ENCODE peak calls at places on chromosomes 6 and 20, in four cellular contexts. R, D, X and T are unnamed samples.

GRCh38 chr20:33445881-33446615 is 2.5 kb upstream of the SNTA1 start:
- DNase-seq in R (no peak), D (no peak), X (no peak), T (no peak)

GRCh38 chr6:79079425-79080130 is 1.5 kb upstream of the PHIP start:
- DNase-seq in R (no peak), D (no peak), X (no peak), T (no peak)

GRCh38 chr6:118876814-118877213 is 17.1 kb upstream of the ASF1A start:
- DNase-seq in R (no peak), D (no peak), X (no peak), T (no peak)

GRCh38 chr20:25553819-25554296 is 31.5 kb downstream of the NINL start:
- DNase-seq in R (peak; percentile 42), D (no peak), X (no peak), T (no peak)

GRCh38 chr20:49562341-49563014 is 5.5 kb downstream of the PTGIS start:
- DNase-seq in R (peak; percentile 91), D (peak; percentile 80), X (peak; percentile 86), T (peak; percentile 63)

GRCh38 chr20:22274330-22274729 is 310.0 kb downstream of the FOXA2 start:
- DNase-seq in R (no peak), D (no peak), X (no peak), T (no peak)

GRCh38 chr20:23656372-23656771 is 18.6 kb upstream of the CST3 start:
- DNase-seq in R (no peak), D (no peak), X (no peak), T (no peak)

GRCh38 chr20:11852801-11853200 is 64.9 kb upstream of the BTBD3 start:
- DNase-seq in R (no peak), D (no peak), X (no peak), T (no peak)

GRCh38 chr6:136085370-136086115 is 164.6 kb downstream of the MTFR2 start:
- DNase-seq in R (no peak), D (no peak), X (no peak), T (no peak)

GRCh38 chr6:30219244-30219643 is 6.0 kb upstream of the TRIM26 start:
- DNase-seq in R (peak; percentile 41), D (no peak), X (no peak), T (no peak)

GRCh38 chr6:112525749-112526148 is 178.6 kb downstream of the RFPL4B start:
- DNase-seq in R (no peak), D (no peak), X (no peak), T (no peak)

GRCh38 chr20:44659931-44660330 is 8.4 kb upstream of the ADA start:
- DNase-seq in R (no peak), D (no peak), X (no peak), T (no peak)

GRCh38 chr6:18329781-18330180 is 57.4 kb upstream of the RNF144B start:
- DNase-seq in R (no peak), D (no peak), X (no peak), T (no peak)

GRCh38 chr6:54621285-54621684 is 225.3 kb upstream of the FAM83B start:
- DNase-seq in R (no peak), D (no peak), X (no peak), T (no peak)

GRCh38 chr20:63325021-63325471 is 32.1 kb downstream of the COL20A1 start:
- DNase-seq in R (no peak), D (no peak), X (peak; percentile 8), T (peak; percentile 45)

GRCh38 chr20:50403565-50404418 is 106.4 kb upstream of the PTPN1 start:
- DNase-seq in R (no peak), D (no peak), X (no peak), T (peak; percentile 94)

GRCh38 chr6:17705428-17705777 is 1.3 kb downstream of the NUP153 start:
- DNase-seq in R (peak; percentile 73), D (peak; percentile 55), X (peak; percentile 50), T (no peak)

GRCh38 chr6:142537612-142538478 is 236.0 kb downstream of the ADGRG6 start:
- DNase-seq in R (no peak), D (no peak), X (no peak), T (no peak)

GRCh38 chr6:28710466-28711191 is 184.9 kb downstream of the GPX5 start:
- DNase-seq in R (no peak), D (no peak), X (no peak), T (no peak)

GRCh38 chr20:3071610-3072529 is at the start of gene OXT:
- DNase-seq in R (no peak), D (no peak), X (peak; percentile 51), T (no peak)

GRCh38 chr6:163634514-163635171 is 220.1 kb downstream of the QKI start:
- DNase-seq in R (no peak), D (peak; percentile 29), X (no peak), T (no peak)

GRCh38 chr6:54020311-54020710 is 90.9 kb upstream of the MLIP start:
- DNase-seq in R (no peak), D (no peak), X (no peak), T (no peak)

GRCh38 chr20:12171927-12172581 is 254.4 kb downstream of the BTBD3 start:
- DNase-seq in R (peak; percentile 23), D (peak; percentile 52), X (no peak), T (no peak)

GRCh38 chr20:34475979-34476736 is 40.1 kb upstream of the DYNLRB1 start:
- DNase-seq in R (peak; percentile 52), D (no peak), X (peak; percentile 57), T (peak; percentile 64)
- TF ChIP-seq CTCF in R (peak; percentile 79), D (no peak), X (peak; percentile 53), T (peak; percentile 78)

GRCh38 chr6:138229663-138230194 is 11.4 kb upstream of the PBOV1 start:
- DNase-seq in R (no peak), D (no peak), X (no peak), T (no peak)

GRCh38 chr6:138226011-138226410 is 7.7 kb upstream of the PBOV1 start:
- DNase-seq in R (no peak), D (no peak), X (no peak), T (no peak)

GRCh38 chr6:138226701-138227315 is 8.5 kb upstream of the PBOV1 start:
- DNase-seq in R (no peak), D (no peak), X (no peak), T (no peak)

GRCh38 chr6:138229072-138229471 is 10.8 kb upstream of the PBOV1 start:
- DNase-seq in R (no peak), D (no peak), X (no peak), T (no peak)

DNA sequence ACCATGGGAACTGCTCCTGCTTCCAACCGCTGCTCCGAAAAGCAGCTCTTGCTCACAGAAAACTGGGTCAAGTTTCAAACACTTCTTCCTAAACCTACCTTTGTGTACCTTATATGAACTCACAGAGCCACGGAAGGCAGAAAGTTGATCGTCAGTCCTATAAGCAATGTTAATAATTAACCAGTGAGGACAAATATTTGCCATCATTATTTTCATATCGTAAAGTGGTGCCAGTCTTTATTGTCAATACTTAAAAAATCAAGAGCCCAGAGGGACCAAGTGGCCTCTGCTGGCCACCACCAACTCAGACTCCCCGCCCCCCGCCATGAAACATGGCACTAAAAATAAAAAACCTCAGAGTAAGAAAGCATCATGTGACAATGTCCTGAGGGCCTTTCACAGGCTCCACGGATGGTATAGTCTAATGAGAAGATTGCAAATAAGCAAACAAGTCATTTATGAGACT is 9.1 kb upstream of the PBOV1 start:
- DNase-seq in R (no peak), D (peak; percentile 27), X (no peak), T (no peak)
- TF ChIP-seq POLR2A in R (no peak), D (no peak), X (no peak), T (no peak)

DNA sequence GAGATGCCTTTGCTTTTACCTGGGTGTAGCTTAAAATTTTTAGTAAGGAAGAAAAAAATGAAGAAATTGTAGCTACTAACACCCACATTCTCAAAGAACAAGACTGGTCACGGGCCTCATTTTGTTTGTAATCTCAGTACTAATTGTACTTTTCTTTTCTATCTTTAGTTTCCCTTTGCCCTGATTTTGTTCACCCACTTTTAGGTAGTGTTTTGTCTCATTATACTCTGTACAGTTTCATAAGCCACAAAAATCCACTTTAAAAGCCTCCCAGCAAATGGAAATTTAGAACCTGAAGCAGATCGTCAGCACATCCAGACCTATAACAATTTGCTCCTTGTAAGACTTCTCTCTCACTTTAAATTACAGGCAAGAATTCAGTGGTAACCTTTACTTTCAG is 43.3 kb downstream of the TP53INP2 start:
- DNase-seq in R (no peak), D (no peak), X (no peak), T (no peak)
- H3K27ac ChIP-seq in R (no peak overlapping the region), D (no peak overlapping the region), X (no peak overlapping the region), T (no peak overlapping the region)

GRCh38 chr6:25640446-25640845 is 11.6 kb upstream of the SCGN start:
- DNase-seq in R (no peak), D (no peak), X (no peak), T (no peak)

GRCh38 chr6:25639653-25640052 is 12.4 kb upstream of the SCGN start:
- DNase-seq in R (no peak), D (no peak), X (no peak), T (no peak)

GRCh38 chr6:25641940-25642666 is 9.9 kb upstream of the SCGN start:
- DNase-seq in R (no peak), D (no peak), X (no peak), T (no peak)

GRCh38 chr6:25641377-25641776 is 10.6 kb upstream of the SCGN start:
- DNase-seq in R (no peak), D (no peak), X (no peak), T (no peak)

GRCh38 chr6:25640871-25641270 is 11.1 kb upstream of the SCGN start:
- DNase-seq in R (no peak), D (no peak), X (no peak), T (no peak)
- TF ChIP-seq CTCF in R (no peak), D (no peak), X (no peak), T (no peak)

DNA sequence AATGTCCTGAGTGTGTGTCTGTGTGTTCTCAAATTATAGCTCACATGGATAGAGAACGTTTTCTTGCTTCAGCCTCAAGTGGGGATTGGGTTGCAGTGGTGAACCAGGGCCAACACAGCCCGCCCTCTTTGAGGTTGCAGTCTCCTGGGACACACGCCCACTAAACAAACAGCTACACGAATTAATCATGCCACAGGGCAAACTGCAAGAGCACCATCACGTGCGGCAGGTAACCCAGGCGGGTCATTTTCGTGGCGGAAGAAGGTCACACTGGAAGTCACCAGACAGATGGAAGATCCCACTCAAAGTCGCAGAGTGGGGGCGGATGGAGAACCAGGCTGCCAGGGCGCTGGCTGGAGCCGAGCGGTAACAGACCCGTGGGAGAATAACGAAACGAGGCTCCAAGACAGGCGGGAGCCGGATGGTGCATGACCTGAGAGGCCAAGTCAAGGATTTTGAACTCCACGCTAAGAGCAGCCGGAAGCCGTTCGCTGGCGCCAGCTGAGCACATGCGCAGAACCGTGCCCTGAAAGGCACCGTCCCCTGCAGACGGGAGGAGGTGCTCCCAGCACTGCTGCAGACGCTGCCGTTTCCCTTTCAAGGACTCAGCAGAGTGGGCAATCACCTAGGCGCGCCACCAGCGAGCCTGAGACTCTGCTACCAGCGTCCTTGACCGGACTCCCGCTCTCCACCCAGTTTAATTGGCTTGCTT is 10.7 kb downstream of the DLL1 start:
- DNase-seq in R (peak; percentile 67), D (peak; percentile 35), X (peak; percentile 76), T (no peak)
- TF ChIP-seq POLR2A in R (no peak), D (no peak), X (no peak), T (no peak)